ENCODE peak calls at places on chromosome 12, in nine cellular contexts. One of them, this sample, is unnamed.

GRCh38 chr12:82517027-82517426 is 158.7 kb downstream of the METTL25 start:
- DNase-seq in midbrain: no peak
- DNase-seq in upper lobe of left lung: no peak
- DNase-seq in dermis blood vessel endothelial cell: peak; percentile 37
- DNase-seq in stimulated activated CD4-positive, alpha-beta T cell treated with anti-CD3 and anti-CD28 coated beads, TNF-alpha, amount 100 ng/mL, for 4 hours: no peak
- DNase-seq in brain microvascular endothelial cell: peak; percentile 29
- DNase-seq in Daoy: no peak
- DNase-seq in PC-3: peak; percentile 58
- DNase-seq in NCI-H1092: no peak
- DNase-seq in this sample: no peak

GRCh38 chr12:132196038-132196872 is 52.0 kb downstream of the NOC4L start:
- DNase-seq in midbrain: no peak
- DNase-seq in upper lobe of left lung: no peak
- DNase-seq in dermis blood vessel endothelial cell: no peak
- DNase-seq in stimulated activated CD4-positive, alpha-beta T cell treated with anti-CD3 and anti-CD28 coated beads, TNF-alpha, amount 100 ng/mL, for 4 hours: no peak
- DNase-seq in brain microvascular endothelial cell: no peak
- DNase-seq in Daoy: no peak
- DNase-seq in PC-3: no peak
- DNase-seq in NCI-H1092: no peak
- DNase-seq in this sample: no peak

GRCh38 chr12:53352331-53353258 is 16.4 kb upstream of the SP7 start:
- DNase-seq in midbrain: peak; percentile 83
- DNase-seq in upper lobe of left lung: peak; percentile 89
- DNase-seq in dermis blood vessel endothelial cell: peak; percentile 95
- DNase-seq in stimulated activated CD4-positive, alpha-beta T cell treated with anti-CD3 and anti-CD28 coated beads, TNF-alpha, amount 100 ng/mL, for 4 hours: peak; percentile 65
- DNase-seq in brain microvascular endothelial cell: peak; percentile 79
- DNase-seq in Daoy: peak; percentile 89
- DNase-seq in PC-3: peak; percentile 93
- DNase-seq in NCI-H1092: peak; percentile 62
- DNase-seq in this sample: peak; percentile 77

GRCh38 chr12:43551271-43551970 is 582 bp downstream of the ADAMTS20 start:
- DNase-seq in midbrain: no peak
- DNase-seq in upper lobe of left lung: no peak
- DNase-seq in dermis blood vessel endothelial cell: no peak
- DNase-seq in stimulated activated CD4-positive, alpha-beta T cell treated with anti-CD3 and anti-CD28 coated beads, TNF-alpha, amount 100 ng/mL, for 4 hours: no peak
- DNase-seq in brain microvascular endothelial cell: no peak
- DNase-seq in Daoy: no peak
- DNase-seq in PC-3: no peak
- DNase-seq in NCI-H1092: no peak
- DNase-seq in this sample: no peak

GRCh38 chr12:85642810-85643209 is 193.4 kb downstream of the RASSF9 start:
- DNase-seq in midbrain: no peak
- DNase-seq in upper lobe of left lung: no peak
- DNase-seq in dermis blood vessel endothelial cell: no peak
- DNase-seq in stimulated activated CD4-positive, alpha-beta T cell treated with anti-CD3 and anti-CD28 coated beads, TNF-alpha, amount 100 ng/mL, for 4 hours: no peak
- DNase-seq in brain microvascular endothelial cell: peak; percentile 47
- DNase-seq in Daoy: no peak
- DNase-seq in PC-3: peak; percentile 45
- DNase-seq in NCI-H1092: no peak
- DNase-seq in this sample: no peak

GRCh38 chr12:39966251-39966650 is 139.6 kb downstream of the SLC2A13 start:
- DNase-seq in midbrain: no peak
- DNase-seq in upper lobe of left lung: no peak
- DNase-seq in dermis blood vessel endothelial cell: no peak
- DNase-seq in stimulated activated CD4-positive, alpha-beta T cell treated with anti-CD3 and anti-CD28 coated beads, TNF-alpha, amount 100 ng/mL, for 4 hours: no peak
- DNase-seq in brain microvascular endothelial cell: no peak
- DNase-seq in Daoy: no peak
- DNase-seq in PC-3: no peak
- DNase-seq in NCI-H1092: no peak
- DNase-seq in this sample: no peak

GRCh38 chr12:117025481-117026151 is 73.6 kb downstream of the TESC start:
- DNase-seq in midbrain: peak; percentile 81
- DNase-seq in upper lobe of left lung: peak; percentile 59
- DNase-seq in dermis blood vessel endothelial cell: peak; percentile 86
- DNase-seq in stimulated activated CD4-positive, alpha-beta T cell treated with anti-CD3 and anti-CD28 coated beads, TNF-alpha, amount 100 ng/mL, for 4 hours: no peak
- DNase-seq in brain microvascular endothelial cell: peak; percentile 51
- DNase-seq in Daoy: peak; percentile 67
- DNase-seq in PC-3: peak; percentile 82
- DNase-seq in NCI-H1092: peak; percentile 32
- DNase-seq in this sample: peak; percentile 29

GRCh38 chr12:71312767-71313375 is 126.7 kb upstream of the LGR5 start:
- DNase-seq in midbrain: no peak
- DNase-seq in upper lobe of left lung: no peak
- DNase-seq in dermis blood vessel endothelial cell: no peak
- DNase-seq in stimulated activated CD4-positive, alpha-beta T cell treated with anti-CD3 and anti-CD28 coated beads, TNF-alpha, amount 100 ng/mL, for 4 hours: no peak
- DNase-seq in brain microvascular endothelial cell: no peak
- DNase-seq in Daoy: no peak
- DNase-seq in PC-3: peak; percentile 56
- DNase-seq in NCI-H1092: no peak
- DNase-seq in this sample: no peak

GRCh38 chr12:54463034-54463433 is 10.4 kb downstream of the GTSF1 start:
- DNase-seq in midbrain: no peak
- DNase-seq in upper lobe of left lung: peak; percentile 45
- DNase-seq in dermis blood vessel endothelial cell: no peak
- DNase-seq in stimulated activated CD4-positive, alpha-beta T cell treated with anti-CD3 and anti-CD28 coated beads, TNF-alpha, amount 100 ng/mL, for 4 hours: no peak
- DNase-seq in brain microvascular endothelial cell: peak; percentile 38
- DNase-seq in Daoy: no peak
- DNase-seq in PC-3: peak; percentile 46
- DNase-seq in NCI-H1092: no peak
- DNase-seq in this sample: peak; percentile 20

GRCh38 chr12:5379737-5380496 is 52.0 kb upstream of the NTF3 start:
- DNase-seq in midbrain: no peak
- DNase-seq in upper lobe of left lung: no peak
- DNase-seq in dermis blood vessel endothelial cell: no peak
- DNase-seq in stimulated activated CD4-positive, alpha-beta T cell treated with anti-CD3 and anti-CD28 coated beads, TNF-alpha, amount 100 ng/mL, for 4 hours: no peak
- DNase-seq in brain microvascular endothelial cell: no peak
- DNase-seq in Daoy: peak; percentile 71
- DNase-seq in PC-3: peak; percentile 44
- DNase-seq in NCI-H1092: no peak
- DNase-seq in this sample: no peak

GRCh38 chr12:53267309-53268008 is 640 bp upstream of the ESPL1 start:
- DNase-seq in midbrain: no peak
- DNase-seq in upper lobe of left lung: no peak
- DNase-seq in dermis blood vessel endothelial cell: no peak
- DNase-seq in stimulated activated CD4-positive, alpha-beta T cell treated with anti-CD3 and anti-CD28 coated beads, TNF-alpha, amount 100 ng/mL, for 4 hours: no peak
- DNase-seq in brain microvascular endothelial cell: no peak
- DNase-seq in Daoy: peak; percentile 34
- DNase-seq in PC-3: no peak
- DNase-seq in NCI-H1092: no peak
- DNase-seq in this sample: no peak

GRCh38 chr12:94628369-94628768 is 22.0 kb downstream of the TMCC3 start:
- DNase-seq in midbrain: no peak
- DNase-seq in upper lobe of left lung: no peak
- DNase-seq in dermis blood vessel endothelial cell: no peak
- DNase-seq in stimulated activated CD4-positive, alpha-beta T cell treated with anti-CD3 and anti-CD28 coated beads, TNF-alpha, amount 100 ng/mL, for 4 hours: no peak
- DNase-seq in brain microvascular endothelial cell: no peak
- DNase-seq in Daoy: no peak
- DNase-seq in PC-3: no peak
- DNase-seq in NCI-H1092: no peak
- DNase-seq in this sample: no peak

GRCh38 chr12:123278150-123278627 is 6.5 kb upstream of the CDK2AP1 start:
- DNase-seq in midbrain: no peak
- DNase-seq in upper lobe of left lung: no peak
- DNase-seq in dermis blood vessel endothelial cell: peak; percentile 91
- DNase-seq in stimulated activated CD4-positive, alpha-beta T cell treated with anti-CD3 and anti-CD28 coated beads, TNF-alpha, amount 100 ng/mL, for 4 hours: no peak
- DNase-seq in brain microvascular endothelial cell: no peak
- DNase-seq in Daoy: no peak
- DNase-seq in PC-3: no peak
- DNase-seq in NCI-H1092: no peak
- DNase-seq in this sample: no peak

GRCh38 chr12:9115731-9116689 is at the start of gene A2M:
- DNase-seq in midbrain: peak; percentile 14
- DNase-seq in upper lobe of left lung: peak; percentile 24
- DNase-seq in dermis blood vessel endothelial cell: peak; percentile 83
- DNase-seq in stimulated activated CD4-positive, alpha-beta T cell treated with anti-CD3 and anti-CD28 coated beads, TNF-alpha, amount 100 ng/mL, for 4 hours: no peak
- DNase-seq in brain microvascular endothelial cell: no peak
- DNase-seq in Daoy: no peak
- DNase-seq in PC-3: no peak
- DNase-seq in NCI-H1092: no peak
- DNase-seq in this sample: no peak

GRCh38 chr12:126663304-126664094 is 1598.3 kb downstream of the AACS start:
- DNase-seq in midbrain: no peak
- DNase-seq in upper lobe of left lung: no peak
- DNase-seq in dermis blood vessel endothelial cell: peak; percentile 0
- DNase-seq in stimulated activated CD4-positive, alpha-beta T cell treated with anti-CD3 and anti-CD28 coated beads, TNF-alpha, amount 100 ng/mL, for 4 hours: no peak
- DNase-seq in brain microvascular endothelial cell: peak; percentile 2
- DNase-seq in Daoy: peak; percentile 19
- DNase-seq in PC-3: peak; percentile 35
- DNase-seq in NCI-H1092: no peak
- DNase-seq in this sample: no peak

GRCh38 chr12:2016862-2017723 is 12.8 kb upstream of the DCP1B start:
- DNase-seq in midbrain: no peak
- DNase-seq in upper lobe of left lung: no peak
- DNase-seq in dermis blood vessel endothelial cell: no peak
- DNase-seq in stimulated activated CD4-positive, alpha-beta T cell treated with anti-CD3 and anti-CD28 coated beads, TNF-alpha, amount 100 ng/mL, for 4 hours: no peak
- DNase-seq in brain microvascular endothelial cell: no peak
- DNase-seq in Daoy: no peak
- DNase-seq in PC-3: no peak
- DNase-seq in NCI-H1092: peak; percentile 76
- DNase-seq in this sample: no peak

GRCh38 chr12:26748741-26749431 is 84.1 kb downstream of the ITPR2 start:
- DNase-seq in midbrain: no peak
- DNase-seq in upper lobe of left lung: no peak
- DNase-seq in dermis blood vessel endothelial cell: peak; percentile 60
- DNase-seq in stimulated activated CD4-positive, alpha-beta T cell treated with anti-CD3 and anti-CD28 coated beads, TNF-alpha, amount 100 ng/mL, for 4 hours: no peak
- DNase-seq in brain microvascular endothelial cell: peak; percentile 20
- DNase-seq in Daoy: peak; percentile 44
- DNase-seq in PC-3: peak; percentile 58
- DNase-seq in NCI-H1092: no peak
- DNase-seq in this sample: peak; percentile 71

GRCh38 chr12:19489168-19489567 is 49.9 kb downstream of the AEBP2 start:
- DNase-seq in midbrain: no peak
- DNase-seq in upper lobe of left lung: no peak
- DNase-seq in dermis blood vessel endothelial cell: no peak
- DNase-seq in stimulated activated CD4-positive, alpha-beta T cell treated with anti-CD3 and anti-CD28 coated beads, TNF-alpha, amount 100 ng/mL, for 4 hours: no peak
- DNase-seq in brain microvascular endothelial cell: no peak
- DNase-seq in Daoy: no peak
- DNase-seq in PC-3: no peak
- DNase-seq in NCI-H1092: no peak
- DNase-seq in this sample: no peak

GRCh38 chr12:75878382-75878720 is 153.2 kb downstream of the PHLDA1 start:
- DNase-seq in midbrain: no peak
- DNase-seq in upper lobe of left lung: no peak
- DNase-seq in dermis blood vessel endothelial cell: peak; percentile 67
- DNase-seq in stimulated activated CD4-positive, alpha-beta T cell treated with anti-CD3 and anti-CD28 coated beads, TNF-alpha, amount 100 ng/mL, for 4 hours: no peak
- DNase-seq in brain microvascular endothelial cell: peak; percentile 82
- DNase-seq in Daoy: peak; percentile 36
- DNase-seq in PC-3: no peak
- DNase-seq in NCI-H1092: no peak
- DNase-seq in this sample: no peak

This sample was measured in smooth muscle cell of the brain vasculature.